ENCODE peak calls at places on chromosomes 2 and 18, in six cellular contexts. One of them, this sample, is unnamed.

GRCh38 chr2:69122271-69122670 is 109.3 kb downstream of the ANTXR1 start:
- DNase-seq in A549: no peak
- DNase-seq in sigmoid colon: no peak
- DNase-seq in ovary: no peak
- DNase-seq in transverse colon: no peak
- DNase-seq in tibial nerve: no peak
- DNase-seq in this sample: no peak

GRCh38 chr2:68088950-68089349 is 26.1 kb upstream of the C1D start:
- DNase-seq in A549: no peak
- DNase-seq in sigmoid colon: no peak
- DNase-seq in ovary: no peak
- DNase-seq in transverse colon: no peak
- DNase-seq in tibial nerve: no peak
- DNase-seq in this sample: no peak

GRCh38 chr18:49094979-49095632 is 144.3 kb upstream of the SMAD7 start:
- DNase-seq in A549: peak
- DNase-seq in sigmoid colon: no peak
- DNase-seq in ovary: no peak
- DNase-seq in transverse colon: no peak
- DNase-seq in tibial nerve: peak
- DNase-seq in this sample: no peak

GRCh38 chr2:71685073-71685848 is 231.9 kb downstream of the DYSF start:
- DNase-seq in A549: no peak
- DNase-seq in sigmoid colon: peak
- DNase-seq in ovary: no peak
- DNase-seq in transverse colon: no peak
- DNase-seq in tibial nerve: no peak
- DNase-seq in this sample: peak

GRCh38 chr2:6290626-6291025 is 575.1 kb downstream of the CMPK2 start:
- DNase-seq in A549: no peak
- DNase-seq in sigmoid colon: no peak
- DNase-seq in ovary: no peak
- DNase-seq in transverse colon: no peak
- DNase-seq in tibial nerve: no peak
- DNase-seq in this sample: no peak

GRCh38 chr2:105391058-105391627 is 7.7 kb downstream of the FHL2 start:
- DNase-seq in A549: peak
- DNase-seq in sigmoid colon: no peak
- DNase-seq in ovary: no peak
- DNase-seq in transverse colon: peak
- DNase-seq in tibial nerve: no peak
- DNase-seq in this sample: no peak

GRCh38 chr18:79871481-79872091 is 73.8 kb downstream of the KCNG2 start:
- DNase-seq in A549: no peak
- DNase-seq in sigmoid colon: no peak
- DNase-seq in ovary: no peak
- DNase-seq in transverse colon: no peak
- DNase-seq in tibial nerve: no peak
- DNase-seq in this sample: peak

GRCh38 chr2:66439291-66440010 is 4.5 kb downstream of the MEIS1 start:
- DNase-seq in A549: no peak
- DNase-seq in sigmoid colon: peak
- DNase-seq in ovary: peak
- DNase-seq in transverse colon: no peak
- DNase-seq in tibial nerve: no peak
- DNase-seq in this sample: peak

GRCh38 chr18:25057491-25058050 is 294.4 kb downstream of the ZNF521 start:
- DNase-seq in A549: no peak
- DNase-seq in sigmoid colon: no peak
- DNase-seq in ovary: no peak
- DNase-seq in transverse colon: no peak
- DNase-seq in tibial nerve: no peak
- DNase-seq in this sample: no peak

DNA sequence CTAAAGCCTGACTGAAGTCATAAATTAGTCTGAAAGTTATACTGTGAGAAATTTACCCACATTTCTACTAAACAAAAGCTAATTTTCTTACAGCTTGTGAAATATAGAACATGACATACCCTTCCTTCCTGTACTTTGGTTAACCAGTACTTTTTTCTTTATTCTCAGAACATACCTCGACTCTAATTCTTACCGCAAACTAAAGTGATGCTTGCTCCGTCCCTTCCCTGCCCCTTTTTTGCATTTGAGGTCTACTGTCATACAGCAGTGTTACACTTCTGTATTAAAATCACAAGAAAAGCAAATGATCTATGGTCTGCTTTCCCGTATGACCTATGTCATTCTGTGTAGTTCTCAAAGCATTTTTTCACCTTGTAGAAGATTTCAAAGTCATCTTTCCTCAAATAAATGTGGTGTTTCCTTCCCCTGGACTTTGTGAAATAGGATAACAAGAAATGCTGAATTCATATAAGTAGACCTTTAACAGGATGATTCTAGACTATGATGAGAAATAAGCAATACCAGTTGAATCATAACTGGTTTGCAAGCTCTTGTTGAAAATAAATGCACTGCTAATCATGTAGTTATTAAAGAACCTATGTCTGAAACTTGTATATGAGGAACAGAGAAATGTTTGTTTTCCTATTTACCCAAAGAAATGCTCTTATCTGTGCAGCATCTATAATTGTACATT is 30.4 kb downstream of the CYTIP start:
- DNase-seq in A549: no peak
- DNase-seq in sigmoid colon: no peak
- DNase-seq in ovary: no peak
- DNase-seq in transverse colon: no peak
- DNase-seq in tibial nerve: no peak
- DNase-seq in this sample: no peak
- TF ChIP-seq POLR2A in A549: no peak
- TF ChIP-seq POLR2A in sigmoid colon: no peak
- TF ChIP-seq POLR2A in ovary: no peak
- TF ChIP-seq POLR2A in transverse colon: peak
- TF ChIP-seq POLR2A in tibial nerve: no peak
- TF ChIP-seq POLR2A in this sample: no peak

GRCh38 chr2:170819941-170820646 is 3.4 kb downstream of the GAD1 start:
- DNase-seq in A549: no peak
- DNase-seq in sigmoid colon: no peak
- DNase-seq in ovary: no peak
- DNase-seq in transverse colon: no peak
- DNase-seq in tibial nerve: no peak
- DNase-seq in this sample: no peak
- TF ChIP-seq EP300 in A549: no peak
- TF ChIP-seq EP300 in sigmoid colon: no peak
- TF ChIP-seq EP300 in ovary: no peak
- TF ChIP-seq EP300 in transverse colon: no peak
- TF ChIP-seq EP300 in tibial nerve: no peak
- TF ChIP-seq EP300 in this sample: no peak

DNA sequence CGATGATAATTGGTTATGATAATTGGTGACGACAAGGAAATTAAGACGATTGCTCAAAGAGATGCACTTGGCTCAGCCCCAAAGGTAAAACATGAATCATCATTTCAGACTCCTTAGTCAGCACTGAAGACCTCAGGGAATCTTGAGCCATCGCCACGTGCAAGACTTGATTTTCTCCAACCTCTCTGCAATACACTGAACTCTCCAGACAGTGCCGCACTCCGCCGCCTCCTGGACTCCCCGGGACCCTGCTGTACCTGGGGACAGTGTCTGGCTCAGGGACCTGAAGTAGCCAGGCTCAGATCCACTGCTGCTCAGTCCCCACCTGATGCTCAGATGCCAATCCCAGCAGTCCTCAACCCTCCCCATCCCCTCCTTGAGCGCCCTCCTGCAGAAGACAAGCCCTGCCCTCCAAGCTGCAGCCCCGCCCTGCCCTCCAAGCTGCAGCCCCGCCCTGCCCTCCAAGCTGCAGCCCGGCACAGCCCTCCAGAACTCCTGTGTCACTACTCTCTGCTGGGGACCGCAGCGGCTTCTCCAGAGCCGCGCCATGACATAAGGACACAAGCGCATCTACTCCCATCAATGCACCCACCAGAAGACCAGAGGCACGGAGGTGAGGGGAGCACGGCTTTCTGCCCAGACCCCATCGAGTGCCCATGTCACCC is 1.1 kb downstream of the TMEM18 start:
- DNase-seq in A549: peak
- DNase-seq in sigmoid colon: peak
- DNase-seq in ovary: peak
- DNase-seq in transverse colon: peak
- DNase-seq in tibial nerve: peak
- DNase-seq in this sample: no peak
- TF ChIP-seq POLR2A in A549: no peak
- TF ChIP-seq POLR2A in sigmoid colon: no peak
- TF ChIP-seq POLR2A in ovary: no peak
- TF ChIP-seq POLR2A in transverse colon: no peak
- TF ChIP-seq POLR2A in tibial nerve: no peak
- TF ChIP-seq POLR2A in this sample: no peak

GRCh38 chr2:134132487-134132857 is 121.4 kb upstream of the MGAT5 start:
- DNase-seq in A549: no peak
- DNase-seq in sigmoid colon: no peak
- DNase-seq in ovary: no peak
- DNase-seq in transverse colon: no peak
- DNase-seq in tibial nerve: no peak
- DNase-seq in this sample: no peak
- TF ChIP-seq EP300 in A549: no peak
- TF ChIP-seq EP300 in sigmoid colon: no peak
- TF ChIP-seq EP300 in ovary: no peak
- TF ChIP-seq EP300 in transverse colon: no peak
- TF ChIP-seq EP300 in tibial nerve: no peak
- TF ChIP-seq EP300 in this sample: no peak

GRCh38 chr18:812123-812672 is at the start of gene YES1:
- DNase-seq in A549: peak
- DNase-seq in sigmoid colon: peak
- DNase-seq in ovary: peak
- DNase-seq in transverse colon: peak
- DNase-seq in tibial nerve: peak
- DNase-seq in this sample: peak
- TF ChIP-seq POLR2A in A549: peak
- TF ChIP-seq POLR2A in sigmoid colon: no peak
- TF ChIP-seq POLR2A in ovary: peak
- TF ChIP-seq POLR2A in transverse colon: peak
- TF ChIP-seq POLR2A in tibial nerve: no peak
- TF ChIP-seq POLR2A in this sample: peak

GRCh38 chr2:54274781-54275242 is 18.8 kb upstream of the TSPYL6 start:
- DNase-seq in A549: peak
- DNase-seq in sigmoid colon: no peak
- DNase-seq in ovary: no peak
- DNase-seq in transverse colon: no peak
- DNase-seq in tibial nerve: no peak
- DNase-seq in this sample: no peak
- TF ChIP-seq EP300 in A549: no peak
- TF ChIP-seq EP300 in sigmoid colon: no peak
- TF ChIP-seq EP300 in ovary: no peak
- TF ChIP-seq EP300 in transverse colon: no peak
- TF ChIP-seq EP300 in tibial nerve: no peak
- TF ChIP-seq EP300 in this sample: no peak

GRCh38 chr18:9135912-9136314 is 668 bp upstream of the ANKRD12 start:
- DNase-seq in A549: peak
- DNase-seq in sigmoid colon: no peak
- DNase-seq in ovary: no peak
- DNase-seq in transverse colon: peak
- DNase-seq in tibial nerve: no peak
- DNase-seq in this sample: no peak

GRCh38 chr18:9136315-9137141 is at the start of gene ANKRD12:
- DNase-seq in A549: peak
- DNase-seq in sigmoid colon: peak
- DNase-seq in ovary: peak
- DNase-seq in transverse colon: peak
- DNase-seq in tibial nerve: peak
- DNase-seq in this sample: peak

GRCh38 chr18:9137168-9138066 is 836 bp downstream of the ANKRD12 start:
- DNase-seq in A549: peak
- DNase-seq in sigmoid colon: peak
- DNase-seq in ovary: peak
- DNase-seq in transverse colon: peak
- DNase-seq in tibial nerve: peak
- DNase-seq in this sample: no peak

GRCh38 chr18:9133225-9133624 is 3.4 kb upstream of the ANKRD12 start:
- DNase-seq in A549: no peak
- DNase-seq in sigmoid colon: no peak
- DNase-seq in ovary: no peak
- DNase-seq in transverse colon: no peak
- DNase-seq in tibial nerve: no peak
- DNase-seq in this sample: no peak

GRCh38 chr18:9135081-9135911 is 1.3 kb upstream of the ANKRD12 start:
- DNase-seq in A549: no peak
- DNase-seq in sigmoid colon: no peak
- DNase-seq in ovary: no peak
- DNase-seq in transverse colon: no peak
- DNase-seq in tibial nerve: no peak
- DNase-seq in this sample: no peak
- TF ChIP-seq POLR2A in A549: no peak
- TF ChIP-seq POLR2A in sigmoid colon: no peak
- TF ChIP-seq POLR2A in ovary: no peak
- TF ChIP-seq POLR2A in transverse colon: no peak
- TF ChIP-seq POLR2A in tibial nerve: no peak
- TF ChIP-seq POLR2A in this sample: no peak

DNA sequence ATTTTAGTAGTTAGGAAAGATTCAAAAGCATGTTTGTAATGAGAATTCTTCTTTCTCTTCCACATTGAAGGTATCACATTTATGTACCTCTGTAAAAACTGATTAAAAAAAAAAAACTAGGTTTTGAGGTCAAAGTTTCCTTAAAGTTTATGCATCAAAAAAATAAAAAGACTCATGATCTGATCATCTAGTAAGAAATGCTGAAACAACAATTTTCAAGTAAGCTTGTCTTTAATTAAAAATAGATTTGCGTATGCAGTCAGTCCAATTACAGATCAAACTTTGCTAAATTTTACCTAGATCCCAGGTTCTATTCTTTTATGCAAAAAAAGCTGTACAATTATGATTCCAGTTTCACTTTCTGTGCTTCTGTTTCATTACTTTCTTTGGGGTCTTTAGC is 409.0 kb downstream of the XIRP2 start:
- DNase-seq in A549: no peak
- DNase-seq in sigmoid colon: no peak
- DNase-seq in ovary: no peak
- DNase-seq in transverse colon: no peak
- DNase-seq in tibial nerve: no peak
- DNase-seq in this sample: no peak
- TF ChIP-seq EP300 in A549: no peak
- TF ChIP-seq EP300 in sigmoid colon: no peak
- TF ChIP-seq EP300 in ovary: no peak
- TF ChIP-seq EP300 in transverse colon: no peak
- TF ChIP-seq EP300 in tibial nerve: no peak
- TF ChIP-seq EP300 in this sample: no peak

GRCh38 chr18:68714707-68715496 is at the start of gene TMX3:
- DNase-seq in A549: peak
- DNase-seq in sigmoid colon: peak
- DNase-seq in ovary: peak
- DNase-seq in transverse colon: peak
- DNase-seq in tibial nerve: peak
- DNase-seq in this sample: peak
- TF ChIP-seq POLR2A in A549: peak
- TF ChIP-seq POLR2A in sigmoid colon: no peak
- TF ChIP-seq POLR2A in ovary: no peak
- TF ChIP-seq POLR2A in transverse colon: peak
- TF ChIP-seq POLR2A in tibial nerve: no peak
- TF ChIP-seq POLR2A in this sample: no peak

GRCh38 chr2:134052173-134052572 is 201.7 kb upstream of the MGAT5 start:
- DNase-seq in A549: no peak
- DNase-seq in sigmoid colon: no peak
- DNase-seq in ovary: no peak
- DNase-seq in transverse colon: no peak
- DNase-seq in tibial nerve: no peak
- DNase-seq in this sample: no peak
- TF ChIP-seq EP300 in A549: no peak
- TF ChIP-seq EP300 in sigmoid colon: no peak
- TF ChIP-seq EP300 in ovary: no peak
- TF ChIP-seq EP300 in transverse colon: no peak
- TF ChIP-seq EP300 in tibial nerve: no peak
- TF ChIP-seq EP300 in this sample: no peak

This sample was measured in suprapubic skin.